ENCODE peak calls at places on chromosomes 13 and 19, in ten cellular contexts. V is OCI-LY7; C is body of pancreas; U is fibroblast of mammary gland; Q is CD4-positive, alpha-beta T cell; R is brain microvascular endothelial cell; Y is AG04450; S is progenitor cell of endocrine pancreas; Z is neural crest cell; K is endodermal cell. G is an unnamed sample.

GRCh38 chr13:29991343-29991742 is 140.9 kb upstream of the UBL3 start:
- DNase-seq in R (peak; percentile 87), K (no peak), Y (peak; percentile 48), S (no peak), Q (no peak), V (no peak), Z (no peak), U (peak; percentile 95), C (no peak), G (no peak)

GRCh38 chr19:47518139-47518538 is 3.3 kb upstream of the NAPA start:
- DNase-seq in S (no peak), C (no peak), U (no peak), Y (no peak), R (no peak), K (no peak), Q (no peak), Z (no peak), V (peak; percentile 97), G (no peak)

GRCh38 chr19:29683009-29683408 is 17.7 kb downstream of the PLEKHF1 start:
- DNase-seq in K (no peak), R (peak; percentile 15), U (peak; percentile 44), Y (no peak), Q (no peak), S (no peak), V (no peak), C (no peak), Z (no peak), G (no peak)

GRCh38 chr13:110262944-110263343 is 44.0 kb downstream of the COL4A1 start:
- DNase-seq in U (no peak), V (no peak), C (no peak), S (no peak), K (peak; percentile 25), Q (no peak), Y (no peak), R (no peak), Z (no peak), G (no peak)

GRCh38 chr19:49408816-49409440 is 14.3 kb downstream of the PTH2 start:
- DNase-seq in Y (no peak), Z (no peak), K (no peak), U (no peak), R (no peak), Q (no peak), C (no peak), S (no peak), V (peak; percentile 44), G (no peak)

GRCh38 chr19:18541992-18542935 is 1.1 kb downstream of the FKBP8 start:
- DNase-seq in K (peak; percentile 69), Y (no peak), U (no peak), R (no peak), Z (no peak), S (no peak), Q (no peak), C (no peak), V (peak; percentile 28), G (peak; percentile 50)

GRCh38 chr19:45450042-45450380 is 17.8 kb upstream of the FOSB start:
- DNase-seq in C (no peak), S (no peak), Z (no peak), U (no peak), V (no peak), Y (no peak), R (no peak), Q (no peak), K (no peak), G (no peak)

GRCh38 chr19:31408460-31409124 is 59.4 kb upstream of the TSHZ3 start:
- DNase-seq in Z (no peak), R (peak; percentile 96), S (no peak), K (no peak), Q (no peak), U (peak; percentile 92), V (no peak), Y (peak; percentile 64), C (no peak), G (no peak)

DNA sequence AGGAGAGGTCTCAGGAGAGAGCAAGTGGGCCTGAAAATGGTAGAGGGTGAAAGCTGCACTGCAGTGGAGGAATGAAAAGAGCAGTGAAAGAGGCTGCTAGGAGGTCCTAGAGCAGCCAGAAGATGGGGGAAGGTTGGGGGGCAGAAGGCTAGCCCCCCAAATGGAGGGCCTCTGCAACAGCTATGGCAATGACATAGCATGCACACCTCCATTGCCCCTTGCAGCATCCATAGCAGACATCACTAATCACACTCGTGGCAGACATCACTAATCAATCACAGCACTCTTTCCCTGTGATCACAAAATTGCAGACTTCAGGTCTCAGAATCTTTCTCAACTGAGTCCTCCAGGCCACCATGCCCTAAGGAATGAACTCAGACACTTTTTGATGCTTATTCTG is 21.9 kb downstream of the CCL25 start:
- DNase-seq in R (no peak), Q (no peak), V (no peak), Z (no peak), Y (no peak), S (no peak), K (peak; percentile 32), C (no peak), U (no peak), G (no peak)
- TF ChIP-seq CTCF in R (no peak), Q (no peak), V (no peak), Z (no peak), Y (no peak), S (no peak), K (no peak), C (no peak), U (no peak), G (no peak)

GRCh38 chr13:97258801-97259200 is 36.7 kb downstream of the MBNL2 start:
- DNase-seq in Z (no peak), U (peak; percentile 50), K (no peak), Y (no peak), R (peak; percentile 41), Q (no peak), C (no peak), V (no peak), S (no peak), G (no peak)

GRCh38 chr13:97256343-97256783 is 34.2 kb downstream of the MBNL2 start:
- DNase-seq in U (peak; percentile 93), R (peak; percentile 91), Q (no peak), Y (peak; percentile 74), Z (no peak), V (no peak), K (no peak), C (peak; percentile 35), S (no peak), G (no peak)

GRCh38 chr13:97259787-97260641 is 37.9 kb downstream of the MBNL2 start:
- DNase-seq in Z (no peak), Q (no peak), V (no peak), Y (no peak), R (peak; percentile 78), K (no peak), C (no peak), S (no peak), U (peak; percentile 75), G (no peak)

GRCh38 chr13:97257228-97257755 is 35.2 kb downstream of the MBNL2 start:
- DNase-seq in K (no peak), Q (no peak), Z (no peak), Y (no peak), U (no peak), R (no peak), C (no peak), S (no peak), V (no peak), G (no peak)

GRCh38 chr13:97257800-97258799 is 36.0 kb downstream of the MBNL2 start:
- DNase-seq in K (peak; percentile 85), U (peak; percentile 88), V (no peak), Y (no peak), C (peak; percentile 80), S (no peak), Z (no peak), R (peak; percentile 97), Q (no peak), G (peak; percentile 30)
- TF ChIP-seq CTCF in K (peak; percentile 35), U (peak; percentile 23), V (no peak), Y (peak; percentile 32), C (peak; percentile 27), S (no peak), Z (no peak), R (peak; percentile 55), Q (no peak), G (no peak)

GRCh38 chr19:55050749-55051532 is 12.0 kb downstream of the RDH13 start:
- DNase-seq in Y (no peak), U (no peak), Z (no peak), Q (no peak), C (no peak), V (no peak), K (no peak), S (no peak), R (no peak), G (no peak)

GRCh38 chr19:55053735-55054134 is 9.2 kb downstream of the RDH13 start:
- DNase-seq in C (no peak), Z (no peak), V (no peak), Y (no peak), K (no peak), Q (no peak), U (no peak), R (no peak), S (no peak), G (no peak)

GRCh38 chr19:55058781-55059610 is 4.0 kb downstream of the RDH13 start:
- DNase-seq in V (peak; percentile 41), Q (no peak), U (no peak), R (no peak), K (peak; percentile 58), Y (no peak), Z (no peak), S (no peak), C (no peak), G (no peak)

DNA sequence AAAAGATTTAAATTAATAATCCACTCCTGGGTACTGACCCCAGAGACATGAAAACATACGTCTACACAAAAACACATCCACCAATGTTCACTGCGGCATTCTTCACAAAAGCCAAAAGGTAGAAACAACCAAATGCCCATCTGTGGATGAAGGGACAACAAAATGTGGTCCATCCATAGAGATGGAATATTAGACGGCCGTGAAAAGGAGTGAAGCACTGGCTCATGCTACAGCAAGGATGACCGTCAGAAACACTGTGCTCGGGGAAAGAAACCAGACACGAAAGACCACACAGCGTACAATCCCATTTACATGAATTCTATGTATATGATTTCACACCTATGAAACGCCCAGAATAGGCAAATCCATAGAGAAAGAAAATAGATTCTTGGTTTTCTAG is 6.1 kb downstream of the RDH13 start:
- DNase-seq in Y (no peak), R (no peak), Q (no peak), K (no peak), U (no peak), C (no peak), V (no peak), S (no peak), Z (no peak), G (no peak)
- TF ChIP-seq CTCF in Y (no peak), R (no peak), Q (no peak), K (no peak), U (no peak), C (no peak), V (no peak), S (no peak), Z (no peak), G (no peak)

DNA sequence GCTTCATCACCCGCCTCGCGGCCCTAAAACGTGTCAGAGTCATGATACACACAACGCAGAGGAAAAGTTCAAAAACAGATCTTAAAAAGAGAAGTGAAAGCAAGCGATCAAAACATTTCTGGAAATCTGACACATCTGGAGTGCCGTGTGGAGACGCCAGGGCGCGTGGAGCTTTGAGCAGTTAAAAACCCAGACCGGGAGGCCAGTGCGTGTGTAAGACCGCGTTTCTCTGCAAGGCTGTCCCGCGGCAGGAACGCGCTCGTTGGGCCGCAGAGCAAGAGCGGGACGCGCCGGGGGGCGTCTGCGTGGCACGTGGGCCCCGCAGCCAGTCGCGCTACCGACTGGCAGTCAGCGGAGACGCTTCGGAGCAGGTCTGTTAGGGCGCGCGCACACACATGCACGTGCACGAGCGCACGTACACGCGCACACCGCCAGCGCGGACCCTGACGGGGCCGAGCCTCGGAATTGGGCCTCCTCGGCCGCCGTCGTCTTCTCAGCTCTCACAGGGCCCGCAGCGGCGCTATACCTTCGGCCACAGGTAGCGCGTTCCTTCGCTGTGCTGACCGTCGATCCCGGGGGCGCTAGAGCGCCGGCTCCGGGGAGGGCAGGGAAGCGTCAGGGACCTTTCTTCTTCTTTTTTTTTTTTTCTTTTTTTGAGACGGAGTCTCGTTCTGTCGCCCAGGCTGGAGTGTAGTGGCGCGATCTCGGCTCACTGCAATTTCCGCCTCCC is 35.8 kb downstream of the RNF6 start:
- DNase-seq in V (peak; percentile 90), S (peak; percentile 90), Z (peak; percentile 76), Q (peak; percentile 87), R (peak; percentile 84), C (peak; percentile 96), U (peak; percentile 86), Y (peak; percentile 77), K (peak; percentile 98), G (peak; percentile 81)
- TF ChIP-seq CTCF in V (peak; percentile 48), S (peak; percentile 77), Z (peak; percentile 74), Q (peak; percentile 40), R (peak; percentile 64), C (peak; percentile 88), U (peak; percentile 25), Y (peak; percentile 38), K (peak; percentile 88), G (no peak)